ENCODE peak calls at places on chromosomes 4 and X, in six cellular contexts. U is B cell; W is NCI-H1092 treated with DMSO at 0.1 percent for 48 hours; B is stomach; F is stimulated activated CD4-positive, alpha-beta T cell treated with anti-CD3 and anti-CD28 coated beads, Interleukin-12 subunit alpha, Interleukin-12 subunit beta, amount 100 ng/mL, for 4 hours; K is H4. A is an unnamed sample.

GRCh38 chr4:142095886-142096605 is 459.7 kb downstream of the IL15 start:
- DNase-seq in K (peak; percentile 73), B (no peak), W (peak; percentile 4), F (no peak), U (no peak), A (no peak)

GRCh38 chr4:138910201-138910913 is 105.2 kb upstream of the NOCT start:
- DNase-seq in W (peak; percentile 97), U (no peak), F (no peak), B (peak; percentile 37), K (no peak), A (no peak)

GRCh38 chr4:41323706-41324105 is 67.0 kb downstream of the UCHL1 start:
- DNase-seq in W (no peak), K (no peak), F (no peak), U (no peak), B (no peak), A (no peak)

GRCh38 chrX:132171478-132171877 is 43.7 kb upstream of the FRMD7 start:
- DNase-seq in K (no peak), F (no peak), B (no peak), W (no peak), U (no peak), A (no peak)

GRCh38 chrX:78513996-78514745 is 145.0 kb downstream of the RTL3 start:
- DNase-seq in U (no peak), W (no peak), F (no peak), K (no peak), B (no peak), A (no peak)

GRCh38 chr4:53682196-53682595 is 90.9 kb upstream of the LNX1 start:
- DNase-seq in W (no peak), B (no peak), K (no peak), F (no peak), U (no peak), A (no peak)

GRCh38 chr4:68361146-68361589 is 11.3 kb upstream of the YTHDC1 start:
- DNase-seq in F (no peak), B (no peak), U (no peak), K (peak; percentile 89), W (no peak), A (no peak)

GRCh38 chrX:136250191-136251041 is 784 bp downstream of the MAP7D3 start:
- DNase-seq in K (peak; percentile 9), F (peak; percentile 42), U (no peak), B (no peak), W (no peak), A (no peak)

GRCh38 chr4:110620352-110621327 is 2.2 kb downstream of the PITX2 start:
- DNase-seq in F (no peak), W (no peak), B (no peak), K (no peak), U (no peak), A (peak; percentile 78)

GRCh38 chr4:167854881-167855280 is 237.5 kb upstream of the ANXA10 start:
- DNase-seq in B (no peak), U (no peak), W (no peak), K (no peak), F (no peak), A (no peak)

A was measured in gastrocnemius medialis.